ENCODE peak calls at places on chromosomes 11 and 22, in five cellular contexts. F is NCI-H1092, Y is NCI-H1048, H is activated T-cell treated with anti-CD3 and anti-CD28 coated beads for 1 hour, D is AG09309. J is an unnamed sample.

GRCh38 chr11:3605721-3606324 is 36.0 kb downstream of the ART5 start:
- DNase-seq in Y (no peak), D (no peak), H (no peak), F (no peak), J (no peak)

GRCh38 chr22:39479254-39479653 is 22.4 kb downstream of the MGAT3 start:
- DNase-seq in H (no peak), F (no peak), Y (no peak), D (no peak), J (no peak)

GRCh38 chr11:111944139-111944538 is 7.0 kb downstream of the DIXDC1 start:
- DNase-seq in H (no peak), D (peak), Y (no peak), F (no peak), J (no peak)

GRCh38 chr11:126090452-126090851 is 27.8 kb upstream of the CDON start:
- DNase-seq in H (no peak), D (no peak), Y (no peak), F (peak), J (peak)

GRCh38 chr22:36565686-36566085 is 36.7 kb upstream of the EIF3D start:
- DNase-seq in F (no peak), Y (no peak), H (no peak), D (no peak), J (no peak)

GRCh38 chr11:114109206-114110090 is 49.9 kb downstream of the ZBTB16 start:
- DNase-seq in Y (no peak), D (no peak), H (no peak), F (no peak), J (no peak)

GRCh38 chr22:24996420-24996952 is 44.0 kb downstream of the KIAA1671 start:
- DNase-seq in F (no peak), D (no peak), H (no peak), Y (no peak), J (no peak)

GRCh38 chr11:92657226-92657625 is 312.2 kb upstream of the MTNR1B start:
- DNase-seq in H (no peak), Y (no peak), F (no peak), D (no peak), J (no peak)

GRCh38 chr11:12687740-12688139 is 13.5 kb downstream of the TEAD1 start:
- DNase-seq in F (no peak), H (no peak), D (no peak), Y (no peak), J (no peak)

GRCh38 chr11:315051-315481 is 1.2 kb downstream of the IFITM1 start:
- DNase-seq in H (no peak), F (no peak), D (no peak), Y (no peak), J (no peak)

GRCh38 chr11:31240340-31240904 is 129.1 kb downstream of the DCDC1 start:
- DNase-seq in H (no peak), F (peak), D (no peak), Y (peak), J (peak)

GRCh38 chr22:32536352-32536751 is 61.7 kb downstream of the FBXO7 start:
- DNase-seq in Y (no peak), H (no peak), D (no peak), F (no peak), J (no peak)

J was measured in NCI-H446.